ENCODE peak calls at places on chromosomes 6 and 20, in six cellular contexts. V, S, U, X, P and A are unnamed samples.

GRCh38 chr6:134347916-134348805 is 30.2 kb upstream of the SGK1 start:
- DNase-seq in X (no peak), S (no peak), P (peak; percentile 75), V (no peak), U (no peak), A (no peak)

GRCh38 chr20:32006841-32007786 is 3.1 kb upstream of the CCM2L start:
- DNase-seq in X (no peak), P (no peak), U (no peak), S (no peak), V (no peak), A (no peak)

GRCh38 chr6:21582651-21583050 is 10.9 kb upstream of the SOX4 start:
- DNase-seq in P (no peak), U (no peak), V (no peak), S (no peak), X (no peak), A (peak; percentile 70)

GRCh38 chr6:156250593-156250992 is 526.6 kb upstream of the ARID1B start:
- DNase-seq in V (no peak), P (no peak), X (no peak), S (no peak), U (no peak), A (peak; percentile 4)

GRCh38 chr6:107716688-107717089 is 107.4 kb downstream of the SCML4 start:
- DNase-seq in U (no peak), V (no peak), S (no peak), P (no peak), X (no peak), A (no peak)

GRCh38 chr20:46202758-46203509 is 84.8 kb downstream of the CD40 start:
- DNase-seq in P (peak; percentile 39), U (peak; percentile 32), S (no peak), V (no peak), X (no peak), A (no peak)

GRCh38 chr6:26195924-26196845 is 109.0 kb downstream of the HFE start:
- DNase-seq in V (no peak), X (no peak), U (no peak), S (peak; percentile 28), P (no peak), A (no peak)

GRCh38 chr6:149235130-149235561 is 82.4 kb upstream of the TAB2 start:
- DNase-seq in X (peak; percentile 73), P (no peak), V (peak; percentile 30), U (no peak), S (peak; percentile 86), A (peak; percentile 84)

GRCh38 chr6:21163110-21163837 is 430.3 kb upstream of the SOX4 start:
- DNase-seq in S (no peak), U (no peak), X (no peak), V (no peak), P (no peak), A (no peak)

GRCh38 chr6:100504786-100505737 is 40.3 kb upstream of the SIM1 start:
- DNase-seq in P (peak; percentile 17), S (peak; percentile 63), U (no peak), X (peak; percentile 59), V (peak; percentile 11), A (peak; percentile 73)

GRCh38 chr6:82415820-82416219 is 52.2 kb downstream of the TPBG start:
- DNase-seq in P (no peak), U (no peak), V (no peak), S (no peak), X (no peak), A (peak; percentile 46)

GRCh38 chr6:29524044-29524443 is 35.5 kb downstream of the UBD start:
- DNase-seq in X (no peak), P (no peak), U (no peak), V (no peak), S (no peak), A (no peak)

DNA sequence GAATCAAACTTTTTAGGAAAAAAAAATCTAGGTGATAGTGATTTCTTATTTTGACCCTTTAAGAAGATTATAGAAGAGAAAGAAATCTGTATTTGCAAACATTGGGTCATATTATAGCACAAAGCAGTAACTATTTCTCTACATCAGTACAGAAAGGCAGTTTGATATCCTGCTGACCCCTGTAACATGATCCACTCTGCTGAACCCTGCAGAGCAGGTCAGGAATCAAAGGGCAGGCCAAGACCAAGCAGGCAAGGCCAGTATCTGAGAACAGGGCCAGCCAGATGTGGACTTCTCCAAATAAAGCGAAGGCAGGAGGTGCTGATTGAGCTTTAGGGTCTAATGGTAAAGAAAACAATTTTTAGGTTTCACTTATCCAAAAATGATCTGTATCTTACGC is 239.4 kb downstream of the PTPRK start:
- DNase-seq in S (no peak), P (no peak), U (no peak), V (no peak), X (no peak), A (no peak)
- TF ChIP-seq CTCF in S (no peak), P (no peak), U (no peak), V (no peak), X (no peak), A (no peak)

DNA sequence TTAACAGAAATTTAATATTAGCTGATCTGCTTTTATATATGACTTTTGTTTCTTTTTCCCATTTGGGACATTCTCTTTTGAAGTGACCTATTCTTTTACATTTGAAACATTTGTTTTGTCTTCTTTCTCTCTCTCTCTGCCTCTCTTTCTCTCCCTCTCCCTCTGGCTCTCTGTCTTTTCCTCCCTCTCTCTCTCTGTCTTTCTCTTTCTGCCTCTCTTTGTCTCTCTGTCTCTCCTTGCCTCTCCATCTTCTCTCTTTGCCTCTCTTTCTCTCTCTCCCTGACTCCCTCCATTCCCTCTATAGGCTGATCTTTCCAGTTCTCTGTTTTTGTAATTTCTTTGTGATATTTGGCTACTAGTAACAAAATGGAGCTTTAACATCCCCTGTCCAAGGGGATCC is 52.0 kb upstream of the TULP1 start:
- DNase-seq in P (no peak), S (no peak), U (no peak), V (no peak), X (no peak), A (no peak)
- H3K4me3 ChIP-seq in P (no peak overlapping the region), S (no peak overlapping the region), U (no peak overlapping the region), V (no peak overlapping the region), X (no peak overlapping the region), A (no peak overlapping the region)

DNA sequence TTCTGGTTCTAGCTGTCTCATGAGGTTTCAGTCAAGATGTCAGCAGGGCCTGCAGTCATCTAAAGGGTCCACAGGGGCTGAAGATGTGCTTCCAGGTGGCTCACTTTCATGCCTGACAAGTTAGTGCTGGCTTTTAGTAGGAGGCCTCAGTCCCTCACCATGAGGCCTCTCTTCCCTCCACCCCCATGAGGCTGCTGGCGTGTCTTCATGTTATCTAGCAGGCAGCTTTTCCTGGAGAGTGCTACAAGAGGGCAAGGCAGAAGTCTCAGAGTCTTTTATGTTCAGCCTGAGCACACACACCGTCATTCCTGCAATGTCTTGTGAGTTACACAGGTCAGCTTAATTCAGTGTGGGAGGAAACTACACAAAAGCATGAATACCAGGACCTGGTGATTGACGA is 769.9 kb downstream of the HDGFL1 start:
- DNase-seq in P (no peak), V (peak; percentile 63), X (no peak), U (no peak), S (no peak), A (no peak)
- H3K27me3 ChIP-seq in P (no peaks in the 10 kb centered on the region), V (no peaks in the 10 kb centered on the region), X (no peaks in the 10 kb centered on the region), U (no peaks in the 10 kb centered on the region), S (no peaks in the 10 kb centered on the region), A (no peaks in the 10 kb centered on the region)

DNA sequence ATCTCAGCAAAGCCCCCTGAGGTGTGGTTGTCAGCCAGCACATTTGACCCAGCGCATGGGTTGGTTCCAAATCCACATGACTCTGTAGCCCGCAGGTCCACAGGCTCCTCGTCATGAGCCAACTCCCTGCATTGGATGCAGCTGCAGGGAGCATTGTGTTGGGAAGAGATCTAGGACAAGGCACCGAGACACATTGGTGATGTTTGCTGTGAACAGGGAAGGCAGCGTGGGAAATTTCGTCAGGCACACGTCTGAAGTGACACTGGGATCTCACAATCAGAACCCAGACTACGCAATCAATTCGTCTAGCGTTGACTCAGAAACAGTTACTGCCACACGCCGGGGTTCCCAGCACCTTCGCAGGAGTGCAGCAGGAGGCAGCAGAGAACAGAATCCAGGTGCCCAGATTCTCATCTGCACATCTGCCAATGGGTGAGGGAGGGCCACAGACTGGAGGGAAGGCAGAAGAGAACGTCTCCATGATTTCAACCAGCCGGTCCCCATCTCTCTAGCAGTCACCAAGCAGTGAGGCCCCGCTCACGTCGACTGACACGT is 177.0 kb downstream of the TTLL2 start:
- DNase-seq in U (no peak), X (no peak), S (no peak), V (peak; percentile 74), P (no peak), A (peak; percentile 4)
- TF ChIP-seq CTCF in U (peak; percentile 20), X (peak; percentile 51), S (peak; percentile 8), V (peak; percentile 49), P (no peak), A (no peak)

GRCh38 chr6:136920216-136920857 is 1.8 kb upstream of the SLC35D3 start:
- DNase-seq in V (no peak), U (no peak), P (no peak), X (no peak), S (peak; percentile 5), A (no peak)

GRCh38 chr6:136921936-136922679 is at the start of gene SLC35D3:
- DNase-seq in P (no peak), S (peak; percentile 14), V (peak; percentile 20), U (peak; percentile 14), X (no peak), A (no peak)

GRCh38 chr6:136920858-136921520 is 1.1 kb upstream of the SLC35D3 start:
- DNase-seq in S (peak; percentile 14), U (peak; percentile 11), X (no peak), P (no peak), V (peak; percentile 12), A (peak; percentile 5)

GRCh38 chr6:136922680-136922996 is 537 bp downstream of the SLC35D3 start:
- DNase-seq in X (no peak), V (no peak), S (no peak), P (no peak), U (no peak), A (no peak)

GRCh38 chr6:136921521-136921935 is 573 bp upstream of the SLC35D3 start:
- DNase-seq in U (peak; percentile 14), S (peak; percentile 6), X (no peak), P (peak; percentile 18), V (peak; percentile 19), A (no peak)
- H3K4me3 ChIP-seq in U (peak overlapping the region; percentile 59), S (peak overlapping the region; percentile 50), X (peak overlapping the region; percentile 28), P (peak overlapping the region; percentile 69), V (peak overlapping the region; percentile 51), A (peak overlapping the region; percentile 31)

GRCh38 chr6:10485406-10485805 is 35.7 kb upstream of the GCNT2 start:
- DNase-seq in S (no peak), V (no peak), X (no peak), P (no peak), U (no peak), A (no peak)
- H3K27me3 ChIP-seq in S (no peaks in the 10 kb centered on the region), V (no peaks in the 10 kb centered on the region), X (peaks cover 5% of the 10 kb centered on the region), P (peaks cover 4% of the 10 kb centered on the region), U (no peaks in the 10 kb centered on the region), A (no peaks in the 10 kb centered on the region)

DNA sequence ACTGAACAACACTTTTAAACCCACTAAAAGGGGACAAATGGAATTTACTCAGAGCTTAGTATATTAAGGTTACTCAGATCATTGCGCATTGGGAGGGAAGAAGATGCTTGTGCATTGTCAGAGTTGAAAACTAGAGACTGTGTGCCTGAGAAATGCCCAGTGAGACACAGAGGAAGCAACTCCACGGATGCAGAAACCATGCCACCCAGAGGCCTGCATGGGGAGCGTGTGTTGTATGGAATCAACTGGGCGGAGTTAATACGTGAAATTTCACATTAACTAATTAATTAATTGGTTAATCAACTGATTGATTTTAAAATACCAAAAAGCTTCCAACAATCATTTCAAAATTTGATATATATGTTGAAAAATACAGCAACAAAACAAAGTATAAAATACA is 391.6 kb downstream of the PLCB1 start:
- DNase-seq in U (no peak), X (no peak), V (no peak), S (no peak), P (no peak), A (no peak)
- TF ChIP-seq CTCF in U (no peak), X (peak; percentile 46), V (no peak), S (no peak), P (peak; percentile 4), A (no peak)

GRCh38 chr6:113805167-113805835 is 51.8 kb upstream of the MARCKS start:
- DNase-seq in S (no peak), P (no peak), X (no peak), U (no peak), V (no peak), A (no peak)
- H3K4me3 ChIP-seq in S (no peak overlapping the region), P (no peak overlapping the region), X (no peak overlapping the region), U (no peak overlapping the region), V (no peak overlapping the region), A (no peak overlapping the region)